ENCODE peak calls at places on chromosome 22, in seven cellular contexts. S is GM12891, P is K562, V is HepG2, O is H1, T is GM12878, D is SK-N-SH. G is an unnamed sample.

GRCh38 chr22:22928666-22929380 is 41.2 kb downstream of the IGLL5 start:
- DNase-seq in S (peak; percentile 88), P (peak; percentile 89), V (no peak), O (no peak), T (peak; percentile 99), D (no peak), G (peak; percentile 89)

GRCh38 chr22:27100789-27101188 is 443.4 kb downstream of the MIAT start:
- DNase-seq in S (no peak), P (no peak), V (no peak), O (no peak), T (no peak), D (peak; percentile 76), G (no peak)

GRCh38 chr22:17143826-17144225 is 15.3 kb downstream of the HDHD5 start:
- DNase-seq in S (no peak), P (no peak), V (no peak), O (no peak), T (no peak), D (no peak), G (no peak)

GRCh38 chr22:27879923-27880322 is 39.1 kb downstream of the PITPNB start:
- DNase-seq in S (no peak), P (peak; percentile 35), V (peak; percentile 56), O (no peak), T (no peak), D (peak; percentile 55), G (no peak)

GRCh38 chr22:28703436-28703835 is 23.8 kb upstream of the TTC28 start:
- DNase-seq in S (no peak), P (no peak), V (no peak), O (no peak), T (no peak), D (no peak), G (no peak)

GRCh38 chr22:32475428-32476010 is 908 bp downstream of the FBXO7 start:
- DNase-seq in S (no peak), P (peak; percentile 47), V (no peak), O (no peak), T (no peak), D (peak; percentile 23), G (no peak)

GRCh38 chr22:46131151-46131587 is 19.2 kb upstream of the PPARA start:
- DNase-seq in S (no peak), P (peak; percentile 21), V (no peak), O (peak; percentile 50), T (no peak), D (peak; percentile 76), G (no peak)

GRCh38 chr22:27226666-27227065 is 569.3 kb downstream of the MIAT start:
- DNase-seq in S (no peak), P (no peak), V (no peak), O (no peak), T (no peak), D (no peak), G (no peak)

GRCh38 chr22:21961886-21962654 is 9.4 kb upstream of the PPM1F start:
- DNase-seq in S (no peak), P (no peak), V (no peak), O (no peak), T (no peak), D (no peak), G (no peak)

GRCh38 chr22:30392661-30393321 is 4.0 kb upstream of the SEC14L2 start:
- DNase-seq in S (no peak), P (no peak), V (no peak), O (no peak), T (no peak), D (no peak), G (no peak)
- TF ChIP-seq TAF1 in S (no peak), P (no peak), V (no peak), O (no peak), T (no peak), D (no peak), G (no peak)

DNA sequence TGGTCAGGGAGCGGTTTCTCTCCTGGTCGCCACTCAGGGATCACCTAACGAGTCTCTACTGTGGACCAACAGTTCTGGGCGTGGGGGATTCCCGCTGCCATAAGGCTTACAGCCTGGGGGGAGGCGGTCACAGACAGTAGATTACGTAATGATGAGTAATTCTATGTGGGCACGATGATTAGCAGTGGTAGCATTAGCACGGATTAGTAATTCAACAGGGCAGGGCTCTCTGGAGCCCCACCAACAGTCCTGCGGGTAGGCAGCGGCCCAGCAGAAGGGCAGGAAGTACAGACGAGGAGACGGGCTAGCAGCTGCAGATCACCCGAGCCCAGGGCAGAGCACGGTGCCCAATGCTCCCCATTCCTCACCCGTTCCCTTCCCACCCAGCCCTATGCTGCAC is 3.6 kb downstream of the SHISAL1 start:
- DNase-seq in S (no peak), P (no peak), V (no peak), O (no peak), T (no peak), D (no peak), G (no peak)
- TF ChIP-seq POLR2AphosphoS5 in S (no peak), P (no peak), V (no peak), O (no peak), T (no peak), D (no peak), G (no peak)

DNA sequence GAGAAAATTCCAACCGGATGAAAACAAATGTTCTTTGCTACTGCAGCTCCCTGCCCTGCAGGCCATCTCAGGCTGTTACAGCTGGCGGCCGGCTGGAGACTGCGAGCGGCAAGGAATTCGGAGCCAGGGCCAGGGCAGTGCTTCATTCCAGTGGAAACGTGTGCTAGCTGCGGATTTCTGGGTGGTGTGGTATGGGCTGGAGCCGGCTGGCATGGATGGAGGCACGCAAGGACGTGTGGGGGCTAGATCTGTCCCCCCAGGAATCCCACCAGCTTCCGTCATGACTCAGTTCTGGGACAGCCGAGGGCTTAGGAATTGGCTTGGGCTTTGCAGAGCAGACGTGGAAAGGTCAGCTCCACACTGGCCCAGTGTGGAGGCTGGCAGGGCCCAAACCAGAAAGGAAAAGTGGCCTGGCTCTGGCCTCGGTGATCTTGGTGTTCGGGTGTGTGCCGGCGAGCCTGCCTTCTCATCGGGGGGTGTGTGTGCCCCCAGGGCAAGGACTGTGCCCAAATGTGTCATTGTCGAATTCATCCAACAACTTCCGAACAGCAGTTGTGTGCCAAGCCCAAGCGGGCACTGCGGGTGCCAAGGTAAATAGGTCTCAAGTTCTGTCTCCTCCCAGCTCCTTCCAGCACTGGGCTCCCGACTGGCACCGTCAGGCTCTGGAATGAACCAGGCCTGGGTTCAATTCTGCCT is 48.1 kb upstream of the SHISAL1 start:
- DNase-seq in S (no peak), P (no peak), V (no peak), O (no peak), T (no peak), D (no peak), G (no peak)
- TF ChIP-seq TAF1 in S (no peak), P (no peak), V (no peak), O (no peak), T (no peak), D (no peak), G (no peak)

GRCh38 chr22:42841444-42841843 is 15.6 kb downstream of the ARFGAP3 start:
- DNase-seq in S (no peak), P (no peak), V (no peak), O (no peak), T (no peak), D (no peak), G (no peak)

GRCh38 chr22:42844756-42845155 is 12.3 kb downstream of the ARFGAP3 start:
- DNase-seq in S (no peak), P (no peak), V (no peak), O (no peak), T (no peak), D (no peak), G (no peak)

GRCh38 chr22:42847110-42847509 is 10.0 kb downstream of the ARFGAP3 start:
- DNase-seq in S (no peak), P (no peak), V (no peak), O (no peak), T (no peak), D (no peak), G (no peak)

GRCh38 chr22:42837556-42837955 is 19.5 kb downstream of the ARFGAP3 start:
- DNase-seq in S (no peak), P (no peak), V (no peak), O (no peak), T (no peak), D (no peak), G (no peak)

DNA sequence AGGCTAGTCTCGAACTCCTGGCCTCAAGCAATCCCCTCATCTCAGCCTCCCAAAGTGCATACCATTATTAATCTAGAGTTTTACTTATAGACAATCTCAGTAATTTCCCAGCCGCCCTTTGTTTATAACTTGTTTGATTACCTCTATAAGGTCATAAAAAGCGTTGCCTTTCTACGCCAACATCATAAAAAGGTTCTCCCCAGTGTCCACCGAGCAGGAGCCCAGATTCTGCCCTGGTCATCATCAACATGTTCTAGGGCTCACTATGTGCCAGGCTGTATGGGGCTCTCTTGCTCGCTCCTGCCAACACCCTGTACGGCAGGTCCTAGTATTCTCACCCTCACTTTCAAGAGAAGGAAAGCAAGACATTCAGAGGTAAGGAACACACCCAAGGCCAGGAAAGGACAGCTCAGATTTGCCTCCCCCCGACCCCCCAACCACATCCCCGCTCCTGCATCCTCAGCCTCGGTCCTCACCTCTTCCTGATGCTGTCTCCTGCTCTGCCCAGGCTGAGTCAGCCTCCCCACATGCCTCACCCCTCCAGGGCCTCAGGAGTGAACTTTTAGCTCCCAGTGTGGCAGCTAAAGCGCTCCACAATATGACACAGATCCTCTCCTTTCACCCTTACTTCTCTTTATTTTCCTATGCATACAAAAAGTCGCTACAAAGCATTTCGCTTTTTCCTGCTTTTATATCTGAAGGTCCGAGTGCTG is 14.3 kb downstream of the ARFGAP3 start:
- DNase-seq in S (no peak), P (no peak), V (no peak), O (no peak), T (no peak), D (no peak), G (no peak)
- TF ChIP-seq POLR2AphosphoS5 in S (no peak), P (no peak), V (no peak), O (no peak), T (no peak), D (no peak), G (no peak)

GRCh38 chr22:33519140-33519973 is 400.9 kb downstream of the LARGE1 start:
- DNase-seq in S (peak; percentile 50), P (peak; percentile 13), V (peak; percentile 73), O (no peak), T (peak; percentile 37), D (peak; percentile 69), G (peak; percentile 50)
- TF ChIP-seq TAF1 in S (peak; percentile 8), P (no peak), V (no peak), O (no peak), T (no peak), D (no peak), G (no peak)

DNA sequence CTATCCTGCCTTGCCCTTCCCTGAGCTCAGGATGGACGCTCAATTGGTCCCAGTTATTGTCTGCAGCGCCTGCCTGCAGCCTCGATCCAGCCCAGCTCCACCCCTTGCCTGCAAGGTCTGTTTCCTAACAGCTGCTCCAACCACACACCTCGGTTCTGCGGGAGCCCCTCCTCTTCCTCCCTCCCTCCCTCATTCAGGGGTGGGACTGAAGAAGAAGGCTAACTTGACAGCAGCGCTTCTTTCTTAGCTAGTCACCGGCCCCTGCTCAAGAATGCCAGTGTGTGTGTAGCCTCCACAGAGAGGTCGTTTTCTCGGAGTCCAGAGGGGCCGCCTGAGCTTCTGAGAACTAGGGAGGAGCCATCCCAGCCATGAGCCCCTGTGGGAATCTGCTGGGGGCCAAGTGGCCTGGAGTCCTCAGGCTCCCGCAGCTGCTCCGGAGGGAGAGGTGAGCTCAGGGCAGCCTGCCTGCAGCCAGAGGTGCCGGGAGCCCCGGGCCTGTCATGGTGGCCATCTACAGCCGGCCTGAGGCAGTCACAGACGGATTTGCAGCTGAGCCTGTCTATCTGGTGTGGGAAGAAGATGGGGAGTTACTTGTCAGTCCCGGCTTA is 36.1 kb downstream of the LIMK2 start:
- DNase-seq in S (peak; percentile 55), P (peak; percentile 76), V (no peak), O (peak; percentile 67), T (no peak), D (peak; percentile 85), G (no peak)
- TF ChIP-seq POLR2AphosphoS5 in S (no peak), P (no peak), V (no peak), O (no peak), T (no peak), D (peak; percentile 82), G (no peak)

GRCh38 chr22:49659924-49660315 is 167.8 kb downstream of the BRD1 start:
- DNase-seq in S (no peak), P (no peak), V (no peak), O (no peak), T (no peak), D (no peak), G (no peak)
- TF ChIP-seq TAF1 in S (no peak), P (no peak), V (no peak), O (no peak), T (no peak), D (no peak), G (no peak)

G was measured in GM12892.